ENCODE peak calls at places on chromosome 2, in nine cellular contexts. One of them, this sample, is unnamed.

GRCh38 chr2:172545408-172546075 is 10.3 kb upstream of the PDK1 start:
- DNase-seq in EH: no peak
- DNase-seq in aorta: no peak
- DNase-seq in stomach: no peak
- DNase-seq in AML-193: no peak
- DNase-seq in mesenchymal stem cell: no peak
- DNase-seq in HuH-7: no peak
- DNase-seq in stimulated activated naive CD8-positive, alpha-beta T cell treated with anti-CD3 and anti-CD28 coated beads, Interleukin-15, Interleukin-2, amounts not matched to agents 100 U/mL and 50 U/mL, for 24 hours: no peak
- DNase-seq in GM19239: no peak
- DNase-seq in this sample: no peak

GRCh38 chr2:54524236-54524991 is 68.3 kb downstream of the SPTBN1 start:
- DNase-seq in stimulated activated naive CD8-positive, alpha-beta T cell treated with anti-CD3 and anti-CD28 coated beads, Interleukin-15, Interleukin-2, amounts not matched to agents 100 U/mL and 50 U/mL, for 24 hours: peak; percentile 23
- DNase-seq in AML-193: no peak
- DNase-seq in GM19239: peak; percentile 19
- DNase-seq in stomach: no peak
- DNase-seq in HuH-7: no peak
- DNase-seq in mesenchymal stem cell: peak; percentile 96
- DNase-seq in EH: peak; percentile 84
- DNase-seq in aorta: no peak
- DNase-seq in this sample: peak; percentile 45

GRCh38 chr2:227870710-227871374 is 589 bp upstream of the DAW1 start:
- DNase-seq in aorta: no peak
- DNase-seq in stimulated activated naive CD8-positive, alpha-beta T cell treated with anti-CD3 and anti-CD28 coated beads, Interleukin-15, Interleukin-2, amounts not matched to agents 100 U/mL and 50 U/mL, for 24 hours: no peak
- DNase-seq in HuH-7: no peak
- DNase-seq in GM19239: no peak
- DNase-seq in EH: peak; percentile 75
- DNase-seq in AML-193: no peak
- DNase-seq in mesenchymal stem cell: peak; percentile 39
- DNase-seq in stomach: no peak
- DNase-seq in this sample: peak; percentile 37

GRCh38 chr2:122635649-122636496 is 880.4 kb downstream of the TSN start:
- DNase-seq in stomach: no peak
- DNase-seq in EH: peak; percentile 63
- DNase-seq in GM19239: no peak
- DNase-seq in mesenchymal stem cell: peak; percentile 46
- DNase-seq in AML-193: no peak
- DNase-seq in HuH-7: no peak
- DNase-seq in aorta: no peak
- DNase-seq in stimulated activated naive CD8-positive, alpha-beta T cell treated with anti-CD3 and anti-CD28 coated beads, Interleukin-15, Interleukin-2, amounts not matched to agents 100 U/mL and 50 U/mL, for 24 hours: no peak
- DNase-seq in this sample: no peak

GRCh38 chr2:216752855-216753505 is 57.6 kb upstream of the IGFBP5 start:
- DNase-seq in GM19239: no peak
- DNase-seq in EH: no peak
- DNase-seq in mesenchymal stem cell: no peak
- DNase-seq in stomach: no peak
- DNase-seq in AML-193: no peak
- DNase-seq in stimulated activated naive CD8-positive, alpha-beta T cell treated with anti-CD3 and anti-CD28 coated beads, Interleukin-15, Interleukin-2, amounts not matched to agents 100 U/mL and 50 U/mL, for 24 hours: no peak
- DNase-seq in HuH-7: no peak
- DNase-seq in aorta: no peak
- DNase-seq in this sample: no peak

GRCh38 chr2:159134979-159135378 is 151.5 kb downstream of the WDSUB1 start:
- DNase-seq in EH: peak; percentile 20
- DNase-seq in stimulated activated naive CD8-positive, alpha-beta T cell treated with anti-CD3 and anti-CD28 coated beads, Interleukin-15, Interleukin-2, amounts not matched to agents 100 U/mL and 50 U/mL, for 24 hours: no peak
- DNase-seq in GM19239: no peak
- DNase-seq in stomach: no peak
- DNase-seq in HuH-7: no peak
- DNase-seq in aorta: no peak
- DNase-seq in mesenchymal stem cell: no peak
- DNase-seq in AML-193: no peak
- DNase-seq in this sample: no peak

GRCh38 chr2:148867079-148867769 is 7.8 kb upstream of the KIF5C start:
- DNase-seq in GM19239: no peak
- DNase-seq in HuH-7: no peak
- DNase-seq in AML-193: no peak
- DNase-seq in EH: no peak
- DNase-seq in stomach: no peak
- DNase-seq in aorta: no peak
- DNase-seq in mesenchymal stem cell: no peak
- DNase-seq in stimulated activated naive CD8-positive, alpha-beta T cell treated with anti-CD3 and anti-CD28 coated beads, Interleukin-15, Interleukin-2, amounts not matched to agents 100 U/mL and 50 U/mL, for 24 hours: no peak
- DNase-seq in this sample: no peak

GRCh38 chr2:98099939-98100743 is 13.2 kb downstream of the VWA3B start:
- DNase-seq in mesenchymal stem cell: no peak
- DNase-seq in HuH-7: no peak
- DNase-seq in GM19239: no peak
- DNase-seq in aorta: no peak
- DNase-seq in stomach: peak; percentile 31
- DNase-seq in EH: no peak
- DNase-seq in AML-193: no peak
- DNase-seq in stimulated activated naive CD8-positive, alpha-beta T cell treated with anti-CD3 and anti-CD28 coated beads, Interleukin-15, Interleukin-2, amounts not matched to agents 100 U/mL and 50 U/mL, for 24 hours: no peak
- DNase-seq in this sample: no peak

This sample was measured in Calu3.